ENCODE peak calls at places on chromosomes 3 and 15, in six cellular contexts. O is sigmoid colon, T is endodermal cell, F is Peyer's patch, W is heart right ventricle, A is lung. E is an unnamed sample. For H3K36me3, the result is how much of the 10 kb centered on the place peaks cover.

GRCh38 chr15:73069109-73069508 is 16.8 kb downstream of the NEO1 start:
- DNase-seq in F (no peak), T (no peak), O (no peak), W (no peak), A (no peak), E (no peak)

GRCh38 chr3:125374501-125374995 is 577 bp downstream of the ZNF148 start:
- DNase-seq in A (peak), T (peak), O (no peak), F (peak), W (peak), E (peak)

GRCh38 chr15:48754011-48754410 is 56.9 kb downstream of the CEP152 start:
- DNase-seq in W (no peak), T (no peak), O (no peak), A (no peak), F (no peak), E (no peak)

GRCh38 chr3:64224826-64225606 is at the start of gene PRICKLE2:
- DNase-seq in W (peak), T (peak), A (no peak), F (no peak), O (peak), E (no peak)

GRCh38 chr3:101104334-101104733 is 111.1 kb upstream of the ABI3BP start:
- DNase-seq in O (no peak), A (no peak), F (no peak), T (no peak), W (no peak), E (no peak)

GRCh38 chr3:124924741-124925140 is 9.8 kb downstream of the MUC13 start:
- DNase-seq in A (no peak), F (no peak), W (no peak), O (no peak), T (no peak), E (no peak)

GRCh38 chr3:181265750-181266333 is 276.3 kb upstream of the DNAJC19 start:
- DNase-seq in O (no peak), A (no peak), F (no peak), W (no peak), T (no peak), E (peak)

GRCh38 chr3:47578691-47579632 is at the start of gene CSPG5:
- DNase-seq in T (peak), W (peak), F (no peak), O (no peak), A (no peak), E (no peak)

GRCh38 chr3:58379351-58380073 is 46.8 kb downstream of the PXK start:
- DNase-seq in T (no peak), W (no peak), O (no peak), F (no peak), A (no peak), E (no peak)

GRCh38 chr15:33735637-33736247 is 232.6 kb upstream of the CHRM5 start:
- DNase-seq in A (no peak), F (no peak), T (peak), O (no peak), W (no peak), E (peak)

GRCh38 chr3:159059395-159059794 is 257.5 kb downstream of the MFSD1 start:
- DNase-seq in O (no peak), T (no peak), W (no peak), F (no peak), A (no peak), E (no peak)

GRCh38 chr15:95826388-95826781 is 504.1 kb upstream of the NR2F2 start:
- DNase-seq in W (no peak), F (no peak), T (no peak), O (no peak), A (no peak), E (no peak)

GRCh38 chr3:41684802-41685740 is 276.8 kb downstream of the ULK4 start:
- DNase-seq in T (no peak), W (no peak), A (no peak), F (no peak), O (no peak), E (no peak)

GRCh38 chr3:182981038-182981380 is 671 bp upstream of the DCUN1D1 start:
- DNase-seq in A (no peak), O (no peak), W (no peak), T (peak), F (no peak), E (no peak)

GRCh38 chr3:130276203-130276803 is 69.2 kb upstream of the COL6A5 start:
- DNase-seq in T (peak), A (no peak), W (no peak), F (no peak), O (no peak), E (peak)

GRCh38 chr3:134334231-134334900 is 39.9 kb downstream of the AMOTL2 start:
- DNase-seq in W (no peak), F (no peak), O (no peak), A (no peak), T (peak), E (no peak)

GRCh38 chr15:64985382-64986033 is 4.2 kb downstream of the SPG21 start:
- DNase-seq in F (no peak), W (no peak), T (no peak), A (peak), O (no peak), E (peak)

GRCh38 chr15:90071220-90071807 is 31.0 kb downstream of the IDH2 start:
- DNase-seq in T (peak), O (peak), F (peak), A (peak), W (peak), E (peak)

GRCh38 chr3:194431553-194431952 is 32.5 kb upstream of the GP5 start:
- DNase-seq in W (no peak), O (no peak), A (no peak), F (no peak), T (no peak), E (no peak)

GRCh38 chr3:194076486-194076885 is 59.5 kb upstream of the HES1 start:
- DNase-seq in A (no peak), T (peak), F (no peak), O (no peak), W (no peak), E (no peak)

GRCh38 chr15:41276821-41277220 is 45.8 kb downstream of the CHP1 start:
- DNase-seq in A (no peak), O (no peak), W (no peak), F (no peak), T (no peak), E (peak)

GRCh38 chr3:138888569-138888968 is 53.8 kb upstream of the PIK3CB start:
- DNase-seq in A (no peak), T (no peak), O (no peak), W (no peak), F (no peak), E (no peak)

GRCh38 chr3:156630081-156630772 is 44.2 kb upstream of the TIPARP start:
- DNase-seq in O (no peak), W (no peak), A (no peak), F (no peak), T (no peak), E (peak)

GRCh38 chr15:42788725-42789124 is 51.8 kb upstream of the CDAN1 start:
- DNase-seq in F (no peak), T (no peak), A (no peak), W (no peak), O (no peak), E (no peak)

GRCh38 chr3:9014189-9014588 is 50.9 kb upstream of the RAD18 start:
- DNase-seq in F (no peak), O (no peak), W (no peak), A (no peak), T (peak), E (peak)

GRCh38 chr3:55518451-55518850 is 31.3 kb upstream of the WNT5A start:
- DNase-seq in T (no peak), A (no peak), O (no peak), W (no peak), F (no peak), E (peak)

GRCh38 chr15:69253156-69253555 is 45.6 kb upstream of the PAQR5 start:
- DNase-seq in W (peak), T (no peak), F (no peak), A (no peak), O (no peak), E (peak)

GRCh38 chr3:12611117-12611516 is 52.8 kb downstream of the RAF1 start:
- DNase-seq in O (no peak), A (no peak), F (no peak), W (no peak), T (no peak), E (no peak)

GRCh38 chr3:42665050-42665878 is 11.8 kb downstream of the ZBTB47 start:
- DNase-seq in A (no peak), W (no peak), T (peak), F (no peak), O (peak), E (no peak)

GRCh38 chr3:121942116-121942786 is 48.0 kb downstream of the SLC15A2 start:
- DNase-seq in A (peak), W (no peak), O (no peak), F (no peak), T (no peak), E (peak)

GRCh38 chr3:136984837-136985236 is 27.1 kb downstream of the IL20RB start:
- DNase-seq in F (peak), A (no peak), O (no peak), W (no peak), T (no peak), E (peak)

GRCh38 chr15:36791849-36792618 is 212.6 kb downstream of the CDIN1 start:
- DNase-seq in O (peak), A (no peak), F (no peak), T (no peak), W (peak), E (no peak)

GRCh38 chr3:150348500-150348899 is 59.6 kb upstream of the TSC22D2 start:
- DNase-seq in W (no peak), O (peak), F (no peak), A (no peak), T (no peak), E (peak)

GRCh38 chr3:131612745-131613144 is 110.0 kb upstream of the MRPL3 start:
- DNase-seq in A (no peak), T (no peak), F (no peak), W (no peak), O (no peak), E (no peak)

GRCh38 chr3:10775828-10776227 is 40.2 kb upstream of the SLC6A11 start:
- DNase-seq in F (no peak), W (no peak), A (no peak), T (peak), O (no peak), E (no peak)

GRCh38 chr3:183540501-183541234 is 14.8 kb downstream of the KLHL6 start:
- DNase-seq in W (no peak), F (no peak), A (no peak), T (no peak), O (no peak), E (no peak)

DNA sequence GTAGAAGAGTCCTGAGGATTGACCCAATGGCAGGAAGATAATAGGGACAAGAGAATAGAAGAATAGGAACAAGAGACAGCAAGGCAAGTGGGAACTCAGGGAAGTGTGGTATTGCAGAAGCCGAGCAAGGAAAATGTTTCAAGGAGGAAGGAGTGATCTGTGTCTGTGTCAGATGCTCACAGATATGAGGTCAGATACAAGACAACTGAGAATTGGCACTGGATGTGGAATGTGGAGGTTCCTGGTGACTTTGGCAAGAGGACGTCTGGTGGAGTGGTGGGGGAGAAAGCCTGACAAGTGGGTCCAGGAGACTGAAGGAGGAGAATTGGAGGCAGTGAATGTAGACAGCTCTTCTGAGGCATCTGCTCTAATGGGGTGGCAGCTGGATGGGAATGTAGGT is 24.0 kb downstream of the GYG1 start:
- DNase-seq in A (no peak), F (no peak), W (no peak), O (no peak), T (no peak), E (no peak)
- H3K36me3 ChIP-seq in A (under half), F (under half), W (under half), O (under half), T (under half), E (under half)

DNA sequence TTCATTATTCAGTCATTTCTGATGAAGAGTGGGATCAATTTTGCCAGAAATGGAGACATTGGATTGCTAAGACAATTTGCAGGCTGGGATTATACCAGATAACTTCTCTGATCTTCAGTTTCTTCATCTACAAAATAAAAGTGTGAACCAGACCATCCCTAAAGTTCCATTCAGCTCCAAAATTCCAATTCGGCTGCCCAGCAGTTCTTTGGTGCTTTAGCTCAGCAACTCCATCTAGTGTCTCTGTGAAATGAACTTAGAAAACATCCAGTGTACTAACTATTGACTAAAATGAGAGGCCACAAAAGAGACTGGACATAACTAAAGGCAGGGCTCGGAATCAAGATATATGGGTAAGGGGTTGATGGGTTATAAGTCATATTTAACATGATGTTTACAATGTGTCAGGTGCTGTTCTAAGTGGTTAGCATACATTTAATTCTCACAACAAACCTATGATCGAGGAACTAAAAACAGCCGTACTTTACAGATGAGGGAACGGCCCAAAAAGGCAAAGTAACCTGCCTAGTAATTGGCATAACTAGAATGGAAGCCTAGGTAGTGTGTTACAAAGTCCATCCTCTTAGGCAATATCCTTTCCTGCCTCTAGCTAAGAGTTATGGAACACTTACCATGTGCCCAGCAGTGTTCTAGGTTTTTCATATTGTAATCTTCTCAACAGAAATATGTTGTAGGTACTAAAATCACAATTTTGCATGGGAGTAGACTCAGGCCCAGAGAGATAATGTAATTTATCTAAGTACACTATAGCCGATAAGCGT is 17.0 kb downstream of the THAP10 start:
- DNase-seq in A (no peak), O (no peak), T (no peak), F (no peak), W (no peak), E (peak)
- TF ChIP-seq CTCF in A (peak), O (no peak), T (peak), F (peak), W (peak), E (peak)

GRCh38 chr3:39396690-39397089 is 9.8 kb upstream of the RPSA start:
- DNase-seq in A (no peak), T (no peak), F (no peak), W (no peak), O (peak), E (no peak)
- H3K36me3 ChIP-seq in A (under half), T (half or more), F (under half), W (under half), O (under half), E (under half)

DNA sequence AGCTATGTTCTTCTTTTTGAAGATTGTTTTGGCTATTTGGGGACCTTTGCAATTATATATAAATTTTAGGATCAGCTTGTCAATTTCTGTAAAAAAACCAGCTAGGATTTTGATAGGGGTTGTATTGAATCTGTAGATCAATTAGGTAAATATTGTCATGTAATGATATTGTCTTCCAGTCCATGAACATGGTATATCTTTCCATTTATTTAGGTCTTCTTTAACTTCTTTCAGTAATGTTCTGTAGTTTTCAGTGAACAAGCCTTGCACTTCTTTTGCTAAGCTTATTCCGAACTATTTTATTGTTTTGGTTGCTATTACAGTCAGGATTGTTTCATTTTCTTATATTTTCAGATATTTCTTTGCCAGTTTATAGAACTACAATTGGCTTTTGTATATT is 175.8 kb upstream of the RARB start:
- DNase-seq in W (no peak), F (no peak), O (no peak), A (no peak), T (no peak), E (no peak)
- TF ChIP-seq CTCF in W (no peak), F (no peak), O (no peak), A (no peak), T (no peak), E (no peak)

DNA sequence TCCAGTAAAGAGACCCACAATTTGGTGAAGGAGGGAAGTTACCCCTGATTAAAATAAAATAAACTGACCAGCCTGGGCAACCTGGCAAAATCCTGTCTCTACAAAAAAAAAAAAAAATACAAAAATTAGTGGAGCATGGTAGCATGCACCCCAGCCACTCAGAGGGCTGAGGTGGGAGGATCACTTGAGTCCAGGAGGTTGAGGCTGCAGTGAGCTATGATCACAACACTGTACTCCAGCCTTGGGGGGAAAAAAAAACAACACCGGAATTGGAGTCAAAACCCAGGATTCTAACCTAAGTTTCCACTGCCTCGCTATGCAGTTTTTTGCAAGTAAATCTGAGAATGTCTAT is 22.5 kb downstream of the DCAF1 start:
- DNase-seq in T (no peak), O (no peak), A (no peak), W (no peak), F (no peak), E (no peak)
- H3K36me3 ChIP-seq in T (under half), O (under half), A (under half), W (under half), F (under half), E (under half)

GRCh38 chr15:44588541-44588940 is 51.6 kb downstream of the EIF3J start:
- DNase-seq in W (no peak), T (no peak), A (no peak), O (no peak), F (no peak), E (no peak)

GRCh38 chr15:44580105-44580504 is 43.2 kb downstream of the EIF3J start:
- DNase-seq in O (no peak), F (no peak), W (no peak), A (no peak), T (no peak), E (peak)

GRCh38 chr15:44585633-44586032 is 48.7 kb downstream of the EIF3J start:
- DNase-seq in W (no peak), T (no peak), F (no peak), A (no peak), O (no peak), E (no peak)

DNA sequence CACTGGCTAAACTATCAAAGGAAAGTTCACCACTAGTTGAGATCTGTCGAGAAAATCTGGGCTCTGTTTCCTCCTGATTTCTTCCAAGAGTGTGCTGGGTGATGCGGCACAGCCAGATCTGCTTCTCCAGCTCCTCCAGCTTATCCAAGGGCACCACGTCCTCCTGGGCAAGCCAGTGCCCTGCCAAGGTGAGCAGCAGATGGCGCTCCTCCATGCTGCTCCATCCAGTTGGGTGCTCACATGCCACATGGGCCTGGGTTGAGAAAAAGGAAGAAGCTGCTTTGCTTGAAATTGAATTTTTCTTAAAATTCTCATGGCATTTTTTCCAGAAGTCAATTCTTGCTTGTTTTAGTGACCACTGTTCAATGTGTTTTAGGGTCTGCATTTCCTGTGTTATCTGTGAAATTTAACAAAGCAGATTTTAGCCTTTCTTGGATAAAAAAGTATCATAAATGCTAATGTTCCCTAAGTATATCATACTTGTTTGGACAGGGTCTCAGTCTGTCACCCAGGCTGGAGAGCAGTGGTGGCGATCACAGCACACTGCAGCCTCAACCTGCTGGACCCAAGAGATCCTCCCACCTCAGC is 47.3 kb downstream of the EIF3J start:
- DNase-seq in A (no peak), T (peak), W (peak), O (no peak), F (peak), E (peak)
- TF ChIP-seq CTCF in A (no peak), T (peak), W (peak), O (no peak), F (peak), E (peak)

GRCh38 chr3:48694610-48695051 is 8.9 kb upstream of the NCKIPSD start:
- DNase-seq in W (peak), T (no peak), O (peak), A (peak), F (no peak), E (peak)
- H3K36me3 ChIP-seq in W (under half), T (half or more), O (under half), A (under half), F (under half), E (under half)

GRCh38 chr15:79169531-79170123 is 79.0 kb upstream of the RASGRF1 start:
- DNase-seq in O (no peak), T (no peak), F (no peak), A (no peak), W (no peak), E (peak)

GRCh38 chr15:79166311-79166955 is 75.9 kb upstream of the RASGRF1 start:
- DNase-seq in W (no peak), A (no peak), T (peak), O (no peak), F (no peak), E (no peak)

GRCh38 chr15:79170256-79170664 is 79.7 kb upstream of the RASGRF1 start:
- DNase-seq in O (no peak), A (no peak), F (no peak), T (no peak), W (peak), E (peak)

GRCh38 chr15:79167776-79168175 is 77.2 kb upstream of the RASGRF1 start:
- DNase-seq in O (no peak), A (no peak), F (no peak), W (no peak), T (peak), E (no peak)

DNA sequence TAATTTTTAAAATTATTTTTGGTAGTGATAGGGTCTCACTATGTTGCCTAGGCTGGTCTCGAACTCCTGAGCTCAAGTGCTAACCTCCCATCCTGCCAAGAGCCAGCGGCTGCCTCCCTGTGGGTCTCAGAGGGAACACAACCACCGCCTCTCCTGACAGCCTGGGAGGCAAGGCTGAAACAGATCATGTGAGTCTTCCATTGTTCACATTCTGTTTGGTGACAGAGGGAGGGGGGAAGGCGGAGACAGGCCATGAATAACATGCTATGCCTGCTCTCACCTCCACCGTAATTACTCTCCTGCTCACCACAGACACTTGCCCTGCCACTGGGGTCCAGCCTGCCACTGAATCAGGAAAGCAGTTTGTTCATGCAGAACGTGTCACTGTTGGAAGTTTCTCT is 78.3 kb upstream of the RASGRF1 start:
- DNase-seq in T (peak), W (peak), F (no peak), O (no peak), A (no peak), E (peak)
- TF ChIP-seq CTCF in T (peak), W (peak), F (no peak), O (no peak), A (no peak), E (peak)

E was measured in bronchial epithelial cell.